ENCODE peak calls at places on chromosomes 1 and 21, in seven cellular contexts. H, L, Z, N, W, P and X are unnamed samples.

GRCh38 chr1:156815307-156815826 is 1.3 kb downstream of the SH2D2A start:
- DNase-seq in P (peak; percentile 85), W (no peak), Z (no peak), L (no peak), N (peak; percentile 94), H (peak; percentile 90), X (peak; percentile 69)

GRCh38 chr1:112964347-112964746 is 8.4 kb upstream of the SLC16A1 start:
- DNase-seq in W (no peak), H (no peak), N (no peak), P (no peak), L (no peak), Z (no peak), X (no peak)

GRCh38 chr1:54557956-54558355 is 9.9 kb downstream of the ACOT11 start:
- DNase-seq in L (no peak), N (no peak), W (no peak), H (no peak), Z (no peak), P (no peak), X (no peak)

GRCh38 chr1:246117066-246117791 is 389.9 kb downstream of the SMYD3 start:
- DNase-seq in H (peak; percentile 64), L (no peak), Z (peak; percentile 49), N (peak; percentile 63), P (peak; percentile 57), W (peak; percentile 8), X (peak; percentile 60)

GRCh38 chr1:247111636-247112478 is 7.7 kb upstream of the ZNF669 start:
- DNase-seq in H (peak; percentile 66), N (peak; percentile 77), P (peak; percentile 93), Z (peak; percentile 61), W (peak; percentile 31), L (no peak), X (peak; percentile 48)

GRCh38 chr1:26019641-26020315 is 1.8 kb upstream of the EXTL1 start:
- DNase-seq in N (peak; percentile 68), H (no peak), W (no peak), P (no peak), L (no peak), Z (no peak), X (peak; percentile 8)

GRCh38 chr1:23421752-23422312 is 2.7 kb downstream of the TCEA3 start:
- DNase-seq in N (peak; percentile 93), Z (no peak), H (peak; percentile 88), W (peak; percentile 51), L (no peak), P (peak; percentile 45), X (peak; percentile 36)

GRCh38 chr1:160781914-160782689 is 13.9 kb upstream of the LY9 start:
- DNase-seq in W (no peak), L (no peak), H (no peak), P (no peak), Z (no peak), N (no peak), X (no peak)

GRCh38 chr1:192788184-192788583 is 20.7 kb upstream of the RGS2 start:
- DNase-seq in P (no peak), L (no peak), N (peak; percentile 97), W (no peak), H (peak; percentile 49), Z (peak; percentile 39), X (peak; percentile 64)

GRCh38 chr1:27004471-27005165 is 8.0 kb downstream of the TENT5B start:
- DNase-seq in P (peak; percentile 57), Z (peak; percentile 72), N (no peak), W (no peak), H (peak; percentile 68), L (no peak), X (no peak)

GRCh38 chr1:5485968-5486665 is 506.1 kb downstream of the NPHP4 start:
- DNase-seq in L (no peak), N (no peak), P (no peak), W (no peak), H (no peak), Z (no peak), X (no peak)

GRCh38 chr1:160841079-160841478 is 21.6 kb downstream of the CD244 start:
- DNase-seq in Z (no peak), H (no peak), W (no peak), L (no peak), P (no peak), N (no peak), X (no peak)

GRCh38 chr1:49060766-49061165 is 284.1 kb upstream of the BEND5 start:
- DNase-seq in Z (no peak), L (no peak), P (no peak), N (peak; percentile 41), W (no peak), H (no peak), X (peak; percentile 39)

GRCh38 chr1:38578444-38578951 is 281.1 kb downstream of the RRAGC start:
- DNase-seq in P (no peak), L (no peak), Z (peak; percentile 60), W (no peak), H (no peak), N (no peak), X (no peak)

GRCh38 chr1:51969038-51969705 is 21.3 kb downstream of the RAB3B start:
- DNase-seq in Z (no peak), H (peak; percentile 85), L (no peak), W (peak; percentile 92), N (peak; percentile 99), P (no peak), X (peak; percentile 86)

GRCh38 chr1:26530898-26531598 is 1.5 kb downstream of the RPS6KA1 start:
- DNase-seq in P (peak; percentile 51), N (peak; percentile 55), L (peak; percentile 65), H (peak; percentile 19), Z (peak; percentile 94), W (peak; percentile 87), X (peak; percentile 92)

GRCh38 chr1:234845097-234845660 is 235.2 kb upstream of the IRF2BP2 start:
- DNase-seq in L (no peak), H (no peak), P (no peak), N (no peak), W (no peak), Z (no peak), X (peak; percentile 11)

DNA sequence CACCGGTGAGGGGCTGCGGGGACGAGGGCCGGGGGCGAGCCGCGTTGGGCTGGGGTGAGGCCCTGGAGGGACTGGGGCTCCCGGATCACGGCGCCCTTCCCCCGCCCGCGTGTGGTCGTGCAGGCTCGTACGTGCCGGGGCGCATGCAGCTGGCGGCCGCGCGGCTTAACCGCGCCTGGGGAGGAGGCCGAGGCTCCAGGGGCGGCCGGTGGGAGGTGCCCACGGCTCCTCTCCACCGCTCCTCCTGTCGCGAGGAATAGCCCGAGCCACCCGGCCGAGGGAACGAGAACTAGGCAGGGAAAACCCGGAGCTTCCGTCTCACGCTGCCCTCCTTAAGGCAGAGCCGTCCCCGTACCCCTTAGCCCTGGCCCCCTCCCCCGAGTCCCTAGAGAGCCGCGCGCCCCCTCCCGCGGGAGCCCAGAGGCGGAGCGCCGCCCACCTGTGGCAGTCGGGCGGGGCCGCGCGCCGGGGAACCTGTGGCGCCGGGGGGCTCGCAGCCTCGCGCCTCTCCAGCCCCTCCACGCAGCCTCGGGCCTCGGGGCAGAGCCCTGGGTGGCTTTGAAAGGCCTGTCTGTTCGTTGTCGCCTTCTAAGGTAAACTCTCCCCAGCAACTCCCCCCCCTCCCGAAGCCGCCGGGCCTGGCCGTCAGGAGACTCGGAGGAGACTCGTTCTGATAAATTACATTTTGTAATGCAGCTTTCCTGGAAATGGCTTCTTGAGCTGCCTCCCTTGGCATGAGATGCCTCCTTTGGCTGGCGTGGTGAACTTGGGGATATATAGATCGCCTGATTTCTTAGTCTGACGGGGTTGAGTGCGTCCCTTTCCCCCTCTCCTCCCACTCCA is 766 bp downstream of the AK4 start:
- DNase-seq in P (peak; percentile 85), H (peak; percentile 3), L (no peak), N (peak; percentile 76), Z (peak; percentile 79), W (no peak), X (peak; percentile 61)
- H3K9ac ChIP-seq in P (peak overlapping the region; percentile 68), H (peak overlapping the region; percentile 43), L (peak overlapping the region; percentile 82), N (peak overlapping the region; percentile 78), Z (peak overlapping the region; percentile 30), W (peak overlapping the region; percentile 76), X (peak overlapping the region; percentile 66)

GRCh38 chr1:204256531-204256930 is 42.7 kb upstream of the GOLT1A start:
- DNase-seq in W (no peak), L (no peak), P (no peak), Z (no peak), N (no peak), H (no peak), X (no peak)

GRCh38 chr1:204255966-204256365 is 42.2 kb upstream of the GOLT1A start:
- DNase-seq in Z (peak; percentile 45), P (no peak), L (no peak), H (peak; percentile 17), N (peak; percentile 64), W (no peak), X (no peak)

GRCh38 chr1:204254031-204254661 is 40.4 kb upstream of the GOLT1A start:
- DNase-seq in H (peak; percentile 84), N (peak; percentile 88), Z (peak; percentile 46), W (peak; percentile 97), P (no peak), L (no peak), X (peak; percentile 54)

GRCh38 chr1:204257446-204257845 is 43.7 kb upstream of the GOLT1A start:
- DNase-seq in W (no peak), P (peak; percentile 80), N (no peak), L (no peak), H (no peak), Z (no peak), X (no peak)

GRCh38 chr1:204255225-204255624 is 41.4 kb upstream of the GOLT1A start:
- DNase-seq in L (no peak), W (no peak), N (no peak), H (no peak), P (no peak), Z (peak; percentile 74), X (no peak)
- H3K9ac ChIP-seq in L (no peak overlapping the region), W (no peak overlapping the region), N (no peak overlapping the region), H (no peak overlapping the region), P (no peak overlapping the region), Z (no peak overlapping the region), X (no peak overlapping the region)

GRCh38 chr1:211036701-211037494 is 97.0 kb downstream of the KCNH1 start:
- DNase-seq in N (peak; percentile 75), Z (no peak), L (peak; percentile 64), P (no peak), W (peak; percentile 39), H (peak; percentile 58), X (peak; percentile 71)

DNA sequence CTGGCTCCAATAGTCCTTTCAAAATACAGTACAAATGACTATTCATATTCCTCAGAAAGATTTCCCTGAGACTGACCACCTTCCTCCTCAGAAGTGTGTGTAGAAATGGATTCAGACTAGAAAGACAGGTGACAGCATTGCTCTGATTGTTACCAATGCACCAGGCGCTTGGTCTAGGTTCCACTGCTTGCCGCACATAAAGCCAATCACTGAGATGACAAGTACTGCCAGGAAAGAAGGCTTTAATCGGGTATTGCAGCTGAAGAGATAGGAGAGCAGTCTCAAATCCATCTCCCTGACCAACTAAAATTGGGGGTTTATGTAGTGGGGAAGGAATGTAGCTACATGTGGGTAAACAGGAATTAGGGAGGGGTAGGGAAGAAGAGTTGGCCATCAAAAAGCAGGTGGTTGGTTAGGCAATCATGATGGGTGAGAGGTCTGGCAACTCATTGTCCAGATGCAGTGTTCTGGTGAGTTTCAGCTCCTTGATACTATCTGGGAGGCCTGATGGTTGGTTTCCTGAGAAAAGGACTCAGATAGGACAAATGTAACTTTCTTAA is 98.0 kb downstream of the KCNH1 start:
- DNase-seq in P (no peak), L (no peak), W (no peak), N (no peak), H (no peak), Z (no peak), X (no peak)
- H3K9ac ChIP-seq in P (no peak overlapping the region), L (no peak overlapping the region), W (no peak overlapping the region), N (no peak overlapping the region), H (no peak overlapping the region), Z (no peak overlapping the region), X (no peak overlapping the region)

DNA sequence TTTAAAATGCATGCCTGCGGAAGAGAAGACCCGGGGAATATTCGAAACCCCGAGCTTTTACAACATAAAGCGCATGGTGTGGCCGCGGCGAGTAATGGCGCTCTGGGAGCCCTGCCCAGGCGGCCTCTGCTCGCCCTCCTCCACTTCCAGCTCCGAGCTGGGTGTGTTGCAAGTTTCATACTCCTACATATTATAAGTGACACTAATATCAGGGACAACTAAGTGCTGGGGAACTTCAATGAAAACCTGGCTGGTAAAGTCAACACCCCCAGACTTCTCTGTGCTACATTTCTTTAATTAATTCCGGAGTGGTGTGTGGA is 11.8 kb downstream of the SIM2 start:
- DNase-seq in Z (no peak), L (no peak), N (no peak), P (peak; percentile 50), W (no peak), H (no peak), X (no peak)
- H3K9ac ChIP-seq in Z (no peak overlapping the region), L (no peak overlapping the region), N (no peak overlapping the region), P (no peak overlapping the region), W (no peak overlapping the region), H (no peak overlapping the region), X (no peak overlapping the region)